ENCODE peak calls at places on chromosomes 11 and 22, in six cellular contexts. T is activated CD4-positive, alpha-beta T cell treated with anti-CD3 and anti-CD28 coated beads, Interleukin-2, amount 50 U/mL, for 4 hours; Z is osteoblast; W is cardiac fibroblast; I is upper lobe of right lung; Q is activated T-cell treated with anti-CD3 and anti-CD28 coated beads for 24 hours. M is an unnamed sample.

GRCh38 chr11:18171377-18172000 is 1.1 kb upstream of the MRGPRX4 start:
- DNase-seq in I (no peak), W (peak), T (no peak), Q (no peak), Z (peak), M (no peak)

GRCh38 chr22:17734197-17734596 is 40.1 kb downstream of the BID start:
- DNase-seq in I (no peak), W (peak), Z (peak), Q (no peak), T (no peak), M (peak)

GRCh38 chr22:20111045-20111688 is 4.7 kb upstream of the RANBP1 start:
- DNase-seq in W (peak), T (no peak), I (no peak), Z (peak), Q (no peak), M (peak)

GRCh38 chr11:61270354-61271070 is 24.6 kb downstream of the VWCE start:
- DNase-seq in T (no peak), Z (peak), I (no peak), W (peak), Q (no peak), M (no peak)

GRCh38 chr11:34926101-34926830 is 9.8 kb downstream of the PDHX start:
- DNase-seq in Q (peak), W (peak), Z (peak), I (no peak), T (no peak), M (peak)

GRCh38 chr22:27996981-27997380 is 77.9 kb upstream of the PITPNB start:
- DNase-seq in T (no peak), Q (no peak), Z (peak), W (no peak), I (peak), M (no peak)

GRCh38 chr22:39943366-39943765 is 16.8 kb upstream of the TMA7B start:
- DNase-seq in W (no peak), I (no peak), Z (no peak), T (no peak), Q (no peak), M (peak)

GRCh38 chr11:28536504-28537267 is 428.5 kb downstream of the METTL15 start:
- DNase-seq in W (no peak), I (no peak), T (no peak), Q (no peak), Z (no peak), M (no peak)

GRCh38 chr11:64880240-64881001 is 2.0 kb upstream of the EHD1 start:
- DNase-seq in I (no peak), T (no peak), Z (no peak), W (peak), Q (no peak), M (no peak)

GRCh38 chr11:120302001-120302805 is 22.9 kb upstream of the TLCD5 start:
- DNase-seq in I (peak), W (no peak), T (no peak), Q (no peak), Z (no peak), M (no peak)

GRCh38 chr11:134412508-134413333 is 679 bp upstream of the B3GAT1 start:
- DNase-seq in Z (peak), Q (no peak), I (no peak), W (no peak), T (no peak), M (no peak)

GRCh38 chr11:44911031-44911814 is 39.5 kb downstream of the TP53I11 start:
- DNase-seq in Z (peak), Q (peak), T (peak), I (peak), W (peak), M (peak)

GRCh38 chr11:35466058-35466457 is 46.7 kb upstream of the SLC1A2 start:
- DNase-seq in W (no peak), Q (no peak), Z (no peak), T (no peak), I (no peak), M (no peak)

GRCh38 chr11:69523453-69523852 is 42.0 kb downstream of the LINC01488 start:
- DNase-seq in W (no peak), Q (no peak), T (no peak), Z (no peak), I (peak), M (no peak)

GRCh38 chr11:6721343-6721742 is 38.2 kb upstream of the MRPL17 start:
- DNase-seq in Z (no peak), T (no peak), W (no peak), I (no peak), Q (no peak), M (no peak)

GRCh38 chr22:27045103-27045940 is 387.9 kb downstream of the MIAT start:
- DNase-seq in I (no peak), Q (no peak), Z (no peak), W (peak), T (no peak), M (no peak)

GRCh38 chr11:18012314-18012905 is 437 bp downstream of the SERGEF start:
- DNase-seq in T (no peak), I (no peak), Z (peak), Q (no peak), W (peak), M (peak)

GRCh38 chr11:130129922-130130321 is 29.7 kb upstream of the ST14 start:
- DNase-seq in I (no peak), Z (no peak), Q (no peak), T (no peak), W (no peak), M (no peak)

GRCh38 chr11:123475478-123475877 is 45.4 kb downstream of the GRAMD1B start:
- DNase-seq in Z (no peak), Q (no peak), T (no peak), I (no peak), W (peak), M (no peak)

GRCh38 chr11:58133329-58134076 is 8.2 kb upstream of the OR9I1 start:
- DNase-seq in Z (no peak), Q (no peak), T (no peak), I (no peak), W (no peak), M (no peak)

M was measured in stimulated activated naive CD8-positive, alpha-beta T cell treated with anti-CD3 and anti-CD28 coated beads, Interleukin-15, amount 100 ng/mL, for 72 hours.